ENCODE peak calls at places on chromosomes 6 and 20, in seven cellular contexts. V is GM20000; R is stimulated activated CD4-positive, alpha-beta T cell treated with anti-CD3 and anti-CD28 coated beads, Interleukin-4, amount 100 ng/mL, for 1 hour; X is heart right ventricle; G is stimulated activated naive CD8-positive, alpha-beta T cell treated with anti-CD3 and anti-CD28 coated beads, Interleukin-15, Interleukin-2, amounts not matched to agents 100 U/mL and 50 U/mL, for 24 hours; W is activated naive CD4-positive, alpha-beta T cell treated with anti-CD3 and anti-CD28 coated beads, Interleukin-2, amount 10 ng/mL, durations not matched to agents 7 days and 5 days; D is kidney tubule cell. N is an unnamed sample.

GRCh38 chr6:45617441-45617840 is 239.7 kb upstream of the SUPT3H start:
- DNase-seq in R (no peak), X (no peak), V (no peak), W (no peak), G (no peak), D (peak; percentile 19), N (no peak)

GRCh38 chr6:139927236-139927635 is 552.8 kb upstream of the CITED2 start:
- DNase-seq in W (no peak), G (no peak), R (no peak), X (no peak), D (no peak), V (peak; percentile 11), N (peak; percentile 21)

GRCh38 chr6:70394518-70395300 is 18.6 kb upstream of the FAM135A start:
- DNase-seq in W (no peak), V (no peak), X (no peak), D (no peak), G (no peak), R (no peak), N (no peak)

GRCh38 chr20:32524871-32525501 is 60.1 kb downstream of the NOL4L start:
- DNase-seq in R (no peak), D (peak; percentile 78), V (no peak), X (peak; percentile 78), G (no peak), W (no peak), N (no peak)

GRCh38 chr6:26457796-26458688 is at the start of gene BTN2A1:
- DNase-seq in V (peak; percentile 79), R (peak; percentile 52), W (peak; percentile 82), X (peak; percentile 90), D (peak; percentile 94), G (peak; percentile 64), N (peak; percentile 96)

GRCh38 chr6:2937627-2938003 is 33.8 kb downstream of the SERPINB6 start:
- DNase-seq in V (no peak), X (no peak), W (no peak), D (no peak), R (no peak), G (no peak), N (no peak)

GRCh38 chr20:32037929-32038328 is 14.1 kb upstream of the HCK start:
- DNase-seq in D (peak; percentile 39), R (no peak), G (no peak), W (no peak), X (no peak), V (no peak), N (no peak)

GRCh38 chr20:12051206-12052163 is 133.8 kb downstream of the BTBD3 start:
- DNase-seq in X (no peak), G (no peak), D (no peak), V (no peak), W (no peak), R (no peak), N (no peak)

GRCh38 chr6:136764522-136764993 is 27.7 kb downstream of the MAP3K5 start:
- DNase-seq in D (no peak), R (no peak), X (no peak), V (peak; percentile 45), W (peak; percentile 36), G (no peak), N (no peak)

GRCh38 chr20:2840967-2841531 is 504 bp downstream of the VPS16 start:
- DNase-seq in R (peak; percentile 33), X (peak; percentile 75), G (peak; percentile 65), D (peak; percentile 52), W (peak; percentile 69), V (peak; percentile 67), N (peak; percentile 46)

GRCh38 chr6:53961679-53962370 is 149.4 kb upstream of the MLIP start:
- DNase-seq in G (no peak), D (peak; percentile 71), X (no peak), W (no peak), R (no peak), V (no peak), N (peak; percentile 19)

GRCh38 chr20:20365593-20365992 is 2.3 kb upstream of the INSM1 start:
- DNase-seq in V (peak; percentile 33), W (no peak), G (no peak), D (no peak), X (no peak), R (no peak), N (no peak)

GRCh38 chr6:36929607-36930006 is 24.9 kb upstream of the PI16 start:
- DNase-seq in R (no peak), V (no peak), X (no peak), G (no peak), D (peak; percentile 13), W (no peak), N (peak; percentile 36)

GRCh38 chr6:109183109-109183508 is 87.8 kb downstream of the CEP57L1 start:
- DNase-seq in X (no peak), R (no peak), D (peak; percentile 42), G (no peak), V (no peak), W (no peak), N (no peak)

GRCh38 chr6:135066806-135067205 is 12.2 kb upstream of the HBS1L start:
- DNase-seq in X (no peak), G (peak; percentile 26), R (no peak), D (no peak), V (no peak), W (no peak), N (no peak)

GRCh38 chr6:75526502-75527127 is 33.0 kb upstream of the FILIP1 start:
- DNase-seq in R (peak; percentile 36), G (peak; percentile 37), V (peak; percentile 47), X (peak; percentile 75), W (peak; percentile 67), D (peak; percentile 73), N (peak; percentile 78)

GRCh38 chr6:156809034-156809433 is 31.9 kb downstream of the ARID1B start:
- DNase-seq in D (peak; percentile 72), R (no peak), G (no peak), X (no peak), V (peak; percentile 51), W (no peak), N (peak; percentile 58)

GRCh38 chr6:79604583-79605037 is 26.5 kb upstream of the SH3BGRL2 start:
- DNase-seq in W (no peak), D (peak; percentile 93), R (no peak), V (no peak), G (no peak), X (no peak), N (no peak)

GRCh38 chr6:3318821-3319540 is 60.2 kb downstream of the PSMG4 start:
- DNase-seq in D (no peak), W (no peak), V (no peak), X (no peak), R (no peak), G (no peak), N (no peak)

GRCh38 chr6:55713411-55713810 is 134.4 kb upstream of the HMGCLL1 start:
- DNase-seq in V (no peak), X (no peak), R (no peak), D (peak; percentile 21), W (no peak), G (no peak), N (peak; percentile 17)

GRCh38 chr6:111533087-111533784 is 50.2 kb upstream of the REV3L start:
- DNase-seq in V (no peak), X (no peak), W (peak; percentile 39), G (peak; percentile 30), R (no peak), D (no peak), N (no peak)

GRCh38 chr20:931401-931800 is 15.3 kb upstream of the ANGPT4 start:
- DNase-seq in V (no peak), D (no peak), X (no peak), G (no peak), W (no peak), R (no peak), N (no peak)

GRCh38 chr20:44990425-44990824 is 24.1 kb downstream of the STK4 start:
- DNase-seq in W (peak; percentile 48), X (no peak), G (peak; percentile 60), D (no peak), R (peak; percentile 44), V (peak; percentile 11), N (peak; percentile 49)

GRCh38 chr6:149153637-149154036 is 163.9 kb upstream of the TAB2 start:
- DNase-seq in D (no peak), G (no peak), V (no peak), W (no peak), R (no peak), X (no peak), N (no peak)

GRCh38 chr20:37007898-37008649 is 56.6 kb upstream of the SAMHD1 start:
- DNase-seq in G (no peak), R (no peak), V (peak; percentile 63), X (no peak), D (peak; percentile 36), W (peak; percentile 57), N (no peak)

GRCh38 chr6:81875776-81876293 is 123.4 kb upstream of the TENT5A start:
- DNase-seq in X (no peak), G (no peak), D (peak; percentile 59), R (no peak), W (no peak), V (no peak), N (peak; percentile 16)

GRCh38 chr20:1896859-1897258 is 1.7 kb downstream of the SIRPA start:
- DNase-seq in X (no peak), R (no peak), D (no peak), W (no peak), G (no peak), V (no peak), N (no peak)

GRCh38 chr20:4811661-4812181 is 90.0 kb downstream of the PRND start:
- DNase-seq in V (no peak), W (peak; percentile 82), X (peak; percentile 44), R (peak; percentile 29), G (peak; percentile 55), D (no peak), N (no peak)

N was measured in A673.